ENCODE peak calls at places on chromosomes 5 and 9, in five cellular contexts. One of them, this sample, is unnamed.

GRCh38 chr9:131276891-131277672 is 772 bp upstream of the FAM78A start:
- DNase-seq in GM23338: no peak
- DNase-seq in transverse colon: no peak
- DNase-seq in lower lobe of right lung: no peak
- DNase-seq in T-helper 2 cell: no peak
- DNase-seq in this sample: no peak

GRCh38 chr9:114172981-114173833 is 17.9 kb downstream of the COL27A1 start:
- DNase-seq in GM23338: no peak
- DNase-seq in transverse colon: no peak
- DNase-seq in lower lobe of right lung: no peak
- DNase-seq in T-helper 2 cell: no peak
- DNase-seq in this sample: no peak

GRCh38 chr9:108815156-108815555 is 40.6 kb downstream of the ACTL7B start:
- DNase-seq in GM23338: peak; percentile 15
- DNase-seq in transverse colon: no peak
- DNase-seq in lower lobe of right lung: no peak
- DNase-seq in T-helper 2 cell: no peak
- DNase-seq in this sample: no peak

GRCh38 chr5:115785395-115786009 is 31.0 kb downstream of the CDO1 start:
- DNase-seq in GM23338: peak; percentile 87
- DNase-seq in transverse colon: no peak
- DNase-seq in lower lobe of right lung: no peak
- DNase-seq in T-helper 2 cell: no peak
- DNase-seq in this sample: no peak

GRCh38 chr5:40791715-40792139 is 6.4 kb downstream of the PRKAA1 start:
- DNase-seq in GM23338: no peak
- DNase-seq in transverse colon: no peak
- DNase-seq in lower lobe of right lung: no peak
- DNase-seq in T-helper 2 cell: no peak
- DNase-seq in this sample: no peak

GRCh38 chr5:141814064-141814982 is 63.9 kb downstream of the PCDH1 start:
- DNase-seq in GM23338: peak; percentile 85
- DNase-seq in transverse colon: peak; percentile 64
- DNase-seq in lower lobe of right lung: peak; percentile 71
- DNase-seq in T-helper 2 cell: no peak
- DNase-seq in this sample: peak; percentile 68

GRCh38 chr5:152332696-152333095 is 72.4 kb downstream of the NMUR2 start:
- DNase-seq in GM23338: no peak
- DNase-seq in transverse colon: no peak
- DNase-seq in lower lobe of right lung: no peak
- DNase-seq in T-helper 2 cell: no peak
- DNase-seq in this sample: no peak

GRCh38 chr9:31210982-31211570 is 1173.4 kb upstream of the ACO1 start:
- DNase-seq in GM23338: peak; percentile 25
- DNase-seq in transverse colon: peak; percentile 7
- DNase-seq in lower lobe of right lung: peak; percentile 38
- DNase-seq in T-helper 2 cell: no peak
- DNase-seq in this sample: no peak

GRCh38 chr5:72015103-72015548 is 92.1 kb upstream of the MAP1B start:
- DNase-seq in GM23338: no peak
- DNase-seq in transverse colon: no peak
- DNase-seq in lower lobe of right lung: no peak
- DNase-seq in T-helper 2 cell: no peak
- DNase-seq in this sample: no peak

GRCh38 chr5:168008555-168008954 is 282.9 kb upstream of the WWC1 start:
- DNase-seq in GM23338: no peak
- DNase-seq in transverse colon: no peak
- DNase-seq in lower lobe of right lung: no peak
- DNase-seq in T-helper 2 cell: no peak
- DNase-seq in this sample: no peak